ENCODE peak calls at places on chromosomes 13 and 19, in seven cellular contexts. Q is tibial nerve, G is A549, Y is heart left ventricle, T is testis, Z is IMR-90, P is adrenal gland. N is an unnamed sample.

GRCh38 chr13:59345316-59345715 is 818.4 kb downstream of the DIAPH3 start:
- DNase-seq in Q (no peak), G (no peak), Y (peak; percentile 69), T (no peak), Z (no peak), P (no peak), N (no peak)

GRCh38 chr19:34278783-34279182 is 24.4 kb downstream of the GARRE1 start:
- DNase-seq in Q (no peak), G (no peak), Y (no peak), T (no peak), Z (no peak), P (no peak), N (no peak)

GRCh38 chr13:61905054-61905453 is 489.4 kb upstream of the PCDH20 start:
- DNase-seq in Q (no peak), G (no peak), Y (no peak), T (no peak), Z (no peak), P (no peak), N (no peak)

GRCh38 chr19:1271528-1272422 is 2.6 kb downstream of the CIRBP start:
- DNase-seq in Q (no peak), G (no peak), Y (no peak), T (no peak), Z (no peak), P (peak; percentile 61), N (no peak)

GRCh38 chr13:109743706-109744453 is 42.5 kb downstream of the IRS2 start:
- DNase-seq in Q (no peak), G (peak; percentile 6), Y (no peak), T (no peak), Z (peak; percentile 78), P (no peak), N (no peak)

GRCh38 chr13:53017433-53017970 is 11.1 kb upstream of the OLFM4 start:
- DNase-seq in Q (no peak), G (no peak), Y (no peak), T (no peak), Z (no peak), P (no peak), N (no peak)

GRCh38 chr19:44258835-44259413 is 762 bp upstream of the ZNF233 start:
- DNase-seq in Q (no peak), G (no peak), Y (no peak), T (no peak), Z (no peak), P (no peak), N (no peak)

GRCh38 chr13:100916943-100917342 is 242.3 kb upstream of the TMTC4 start:
- DNase-seq in Q (no peak), G (no peak), Y (no peak), T (no peak), Z (no peak), P (no peak), N (no peak)

GRCh38 chr19:50772408-50773311 is 2.4 kb downstream of the GPR32 start:
- DNase-seq in Q (no peak), G (no peak), Y (no peak), T (no peak), Z (peak; percentile 24), P (no peak), N (no peak)

GRCh38 chr13:75368167-75368566 is 113.8 kb downstream of the TBC1D4 start:
- DNase-seq in Q (peak; percentile 70), G (no peak), Y (no peak), T (peak; percentile 37), Z (peak; percentile 92), P (no peak), N (no peak)

GRCh38 chr19:18541258-18541991 is 1.9 kb downstream of the FKBP8 start:
- DNase-seq in Q (peak; percentile 17), G (no peak), Y (no peak), T (peak; percentile 55), Z (no peak), P (no peak), N (no peak)

GRCh38 chr13:31951215-31951678 is 80.3 kb upstream of the FRY start:
- DNase-seq in Q (peak; percentile 48), G (no peak), Y (peak; percentile 69), T (peak; percentile 51), Z (peak; percentile 70), P (peak; percentile 54), N (peak; percentile 64)

GRCh38 chr19:28498404-28498976 is 714.5 kb downstream of the UQCRFS1 start:
- DNase-seq in Q (no peak), G (no peak), Y (no peak), T (no peak), Z (no peak), P (no peak), N (no peak)

GRCh38 chr19:43467730-43468129 is 2.3 kb upstream of the LYPD3 start:
- DNase-seq in Q (no peak), G (no peak), Y (no peak), T (no peak), Z (peak; percentile 70), P (no peak), N (no peak)

GRCh38 chr13:45353895-45354294 is 12.9 kb upstream of the TPT1 start:
- DNase-seq in Q (no peak), G (no peak), Y (no peak), T (no peak), Z (no peak), P (no peak), N (no peak)

GRCh38 chr19:55698256-55698655 is 23.2 kb downstream of the EPN1 start:
- DNase-seq in Q (no peak), G (no peak), Y (no peak), T (no peak), Z (no peak), P (no peak), N (no peak)

DNA sequence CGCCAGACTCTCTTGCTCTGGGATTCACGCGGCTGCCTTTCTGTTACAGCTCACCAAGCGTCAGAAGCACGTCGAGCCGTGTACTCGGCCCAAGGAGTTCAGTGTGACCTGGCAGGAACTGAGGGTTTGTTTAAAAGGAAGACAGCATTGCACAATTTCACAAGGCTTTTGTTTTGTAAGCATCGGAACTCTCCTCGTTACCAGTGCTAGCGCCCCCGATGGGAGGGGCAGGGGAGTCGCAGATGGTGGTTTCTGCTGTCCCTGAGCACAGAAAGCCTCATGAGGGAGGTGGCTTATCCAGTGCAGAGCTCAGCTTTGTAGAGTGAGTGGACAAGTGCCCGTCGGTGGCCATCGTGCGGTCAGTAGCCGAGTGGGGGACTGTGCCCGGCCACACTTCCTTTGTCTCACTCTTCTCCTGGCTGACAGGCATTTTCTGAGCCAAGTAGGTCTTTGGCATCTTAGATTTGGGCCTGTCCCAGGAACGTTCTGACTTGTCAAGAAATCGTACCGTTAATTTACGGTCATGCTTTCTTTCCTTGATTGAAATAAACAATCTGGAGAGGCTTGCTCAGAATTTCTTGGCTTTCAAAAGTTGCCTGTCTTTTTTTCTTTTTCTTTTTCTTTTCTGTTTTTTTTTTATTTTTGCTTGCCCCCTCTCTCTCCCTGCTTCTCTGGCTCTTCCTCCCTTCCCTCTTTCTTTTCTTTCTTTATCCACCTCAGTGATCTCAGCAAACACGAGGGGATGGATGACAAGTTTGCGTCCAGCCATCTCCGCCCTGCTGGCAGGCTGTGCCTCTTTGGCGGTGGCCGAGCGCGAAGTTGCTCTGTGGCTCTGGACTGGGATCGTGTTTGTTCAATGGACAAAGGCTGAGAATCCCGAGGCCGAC is 7.7 kb downstream of the KDM4B start:
- DNase-seq in Q (peak; percentile 85), G (peak; percentile 62), Y (peak; percentile 76), T (peak; percentile 88), Z (peak; percentile 98), P (peak; percentile 93), N (peak; percentile 53)
- TF ChIP-seq CTCF in Q (peak; percentile 42), G (peak; percentile 12), Y (no peak), T (no peak), Z (peak; percentile 79), P (peak; percentile 47), N (no peak)

GRCh38 chr19:38617764-38618589 is at the start of gene MAP4K1:
- DNase-seq in Q (no peak), G (no peak), Y (peak; percentile 84), T (peak; percentile 25), Z (no peak), P (no peak), N (peak; percentile 53)
- H3K4me1 ChIP-seq in Q (peaks cover 10% of the 10 kb centered on the region), G (peaks cover 14% of the 10 kb centered on the region), Y (peaks cover 22% of the 10 kb centered on the region), T (peaks cover 7% of the 10 kb centered on the region), Z (peaks cover 6% of the 10 kb centered on the region), P (peaks cover 19% of the 10 kb centered on the region), N (peaks cover 17% of the 10 kb centered on the region)

GRCh38 chr19:16098416-16098768 is 13.3 kb upstream of the RAB8A start:
- DNase-seq in Q (no peak), G (no peak), Y (no peak), T (no peak), Z (no peak), P (no peak), N (no peak)
- TF ChIP-seq POLR2A in Q (no peak), G (no peak), Y (no peak), T (no peak), Z (no peak), P (no peak), N (no peak)

GRCh38 chr19:10219678-10220077 is 11.5 kb downstream of the S1PR2 start:
- DNase-seq in Q (no peak), G (no peak), Y (no peak), T (no peak), Z (peak; percentile 89), P (no peak), N (no peak)
- TF ChIP-seq CTCF in Q (no peak), G (no peak), Y (no peak), T (no peak), Z (peak; percentile 61), P (no peak), N (no peak)

GRCh38 chr19:12785431-12786011 is 5.8 kb upstream of the JUNB start:
- DNase-seq in Q (no peak), G (no peak), Y (no peak), T (peak; percentile 23), Z (no peak), P (no peak), N (no peak)
- H3K4me1 ChIP-seq in Q (peaks cover 71% of the 10 kb centered on the region), G (peaks cover 75% of the 10 kb centered on the region), Y (peaks cover 39% of the 10 kb centered on the region), T (peaks cover 61% of the 10 kb centered on the region), Z (peaks cover 47% of the 10 kb centered on the region), P (peaks cover 63% of the 10 kb centered on the region), N (peaks cover 88% of the 10 kb centered on the region)

N was measured in stomach.